ENCODE peak calls at places on chromosomes 1 and 21, in five cellular contexts. One of them, this sample, is unnamed.

GRCh38 chr1:39666772-39667171 is 5.1 kb downstream of the NT5C1A start:
- DNase-seq in NB4: no peak
- DNase-seq in breast epithelium: no peak
- DNase-seq in K562: no peak
- DNase-seq in progenitor cell of endocrine pancreas: no peak
- DNase-seq in this sample: no peak

GRCh38 chr1:21027805-21028204 is 148.9 kb downstream of the EIF4G3 start:
- DNase-seq in NB4: no peak
- DNase-seq in breast epithelium: no peak
- DNase-seq in K562: no peak
- DNase-seq in progenitor cell of endocrine pancreas: no peak
- DNase-seq in this sample: no peak

GRCh38 chr1:59100975-59101374 is 195.9 kb upstream of the FGGY start:
- DNase-seq in NB4: no peak
- DNase-seq in breast epithelium: no peak
- DNase-seq in K562: no peak
- DNase-seq in progenitor cell of endocrine pancreas: no peak
- DNase-seq in this sample: no peak

GRCh38 chr1:79745928-79746327 is 739.4 kb upstream of the ADGRL4 start:
- DNase-seq in NB4: no peak
- DNase-seq in breast epithelium: no peak
- DNase-seq in K562: no peak
- DNase-seq in progenitor cell of endocrine pancreas: no peak
- DNase-seq in this sample: no peak

GRCh38 chr1:204258213-204259115 is 44.7 kb upstream of the GOLT1A start:
- DNase-seq in NB4: peak
- DNase-seq in breast epithelium: no peak
- DNase-seq in K562: peak
- DNase-seq in progenitor cell of endocrine pancreas: peak
- DNase-seq in this sample: no peak

GRCh38 chr1:83028467-83028866 is 970.5 kb downstream of the TTLL7 start:
- DNase-seq in NB4: no peak
- DNase-seq in breast epithelium: no peak
- DNase-seq in K562: no peak
- DNase-seq in progenitor cell of endocrine pancreas: no peak
- DNase-seq in this sample: no peak

GRCh38 chr1:172826096-172826741 is 167.3 kb downstream of the FASLG start:
- DNase-seq in NB4: peak
- DNase-seq in breast epithelium: no peak
- DNase-seq in K562: peak
- DNase-seq in progenitor cell of endocrine pancreas: no peak
- DNase-seq in this sample: no peak

GRCh38 chr1:114152211-114153050 is 1.2 kb downstream of the SYT6 start:
- DNase-seq in NB4: peak
- DNase-seq in breast epithelium: no peak
- DNase-seq in K562: no peak
- DNase-seq in progenitor cell of endocrine pancreas: peak
- DNase-seq in this sample: no peak

GRCh38 chr21:32099812-32100416 is 178.9 kb downstream of the MIS18A start:
- DNase-seq in NB4: peak
- DNase-seq in breast epithelium: no peak
- DNase-seq in K562: no peak
- DNase-seq in progenitor cell of endocrine pancreas: no peak
- DNase-seq in this sample: no peak

GRCh38 chr1:161792740-161793139 is 26.6 kb downstream of the ATF6 start:
- DNase-seq in NB4: peak
- DNase-seq in breast epithelium: no peak
- DNase-seq in K562: peak
- DNase-seq in progenitor cell of endocrine pancreas: no peak
- DNase-seq in this sample: no peak

GRCh38 chr21:39103689-39104088 is 79.6 kb downstream of the PSMG1 start:
- DNase-seq in NB4: no peak
- DNase-seq in breast epithelium: no peak
- DNase-seq in K562: no peak
- DNase-seq in progenitor cell of endocrine pancreas: no peak
- DNase-seq in this sample: no peak

GRCh38 chr1:157515141-157515540 is 37.2 kb downstream of the FCRL5 start:
- DNase-seq in NB4: no peak
- DNase-seq in breast epithelium: no peak
- DNase-seq in K562: no peak
- DNase-seq in progenitor cell of endocrine pancreas: no peak
- DNase-seq in this sample: no peak

GRCh38 chr1:43991476-43992231 is at the start of gene CCDC24:
- DNase-seq in NB4: peak
- DNase-seq in breast epithelium: peak
- DNase-seq in K562: peak
- DNase-seq in progenitor cell of endocrine pancreas: peak
- DNase-seq in this sample: peak

GRCh38 chr1:118992868-118993711 is 4.9 kb upstream of the TBX15 start:
- DNase-seq in NB4: no peak
- DNase-seq in breast epithelium: no peak
- DNase-seq in K562: no peak
- DNase-seq in progenitor cell of endocrine pancreas: no peak
- DNase-seq in this sample: no peak

GRCh38 chr1:35466120-35466519 is 91.1 kb downstream of the KIAA0319L start:
- DNase-seq in NB4: no peak
- DNase-seq in breast epithelium: no peak
- DNase-seq in K562: no peak
- DNase-seq in progenitor cell of endocrine pancreas: no peak
- DNase-seq in this sample: no peak

GRCh38 chr1:171218661-171219060 is 29.6 kb upstream of the FMO1 start:
- DNase-seq in NB4: no peak
- DNase-seq in breast epithelium: no peak
- DNase-seq in K562: no peak
- DNase-seq in progenitor cell of endocrine pancreas: no peak
- DNase-seq in this sample: no peak

GRCh38 chr21:33940164-33940563 is 24.6 kb upstream of the ATP5PO start:
- DNase-seq in NB4: peak
- DNase-seq in breast epithelium: no peak
- DNase-seq in K562: no peak
- DNase-seq in progenitor cell of endocrine pancreas: no peak
- DNase-seq in this sample: no peak

GRCh38 chr1:78839704-78840277 is 166.7 kb downstream of the ADGRL4 start:
- DNase-seq in NB4: peak
- DNase-seq in breast epithelium: no peak
- DNase-seq in K562: peak
- DNase-seq in progenitor cell of endocrine pancreas: peak
- DNase-seq in this sample: no peak

GRCh38 chr1:51344602-51345299 is 14.4 kb upstream of the TTC39A start:
- DNase-seq in NB4: no peak
- DNase-seq in breast epithelium: no peak
- DNase-seq in K562: peak
- DNase-seq in progenitor cell of endocrine pancreas: peak
- DNase-seq in this sample: no peak

DNA sequence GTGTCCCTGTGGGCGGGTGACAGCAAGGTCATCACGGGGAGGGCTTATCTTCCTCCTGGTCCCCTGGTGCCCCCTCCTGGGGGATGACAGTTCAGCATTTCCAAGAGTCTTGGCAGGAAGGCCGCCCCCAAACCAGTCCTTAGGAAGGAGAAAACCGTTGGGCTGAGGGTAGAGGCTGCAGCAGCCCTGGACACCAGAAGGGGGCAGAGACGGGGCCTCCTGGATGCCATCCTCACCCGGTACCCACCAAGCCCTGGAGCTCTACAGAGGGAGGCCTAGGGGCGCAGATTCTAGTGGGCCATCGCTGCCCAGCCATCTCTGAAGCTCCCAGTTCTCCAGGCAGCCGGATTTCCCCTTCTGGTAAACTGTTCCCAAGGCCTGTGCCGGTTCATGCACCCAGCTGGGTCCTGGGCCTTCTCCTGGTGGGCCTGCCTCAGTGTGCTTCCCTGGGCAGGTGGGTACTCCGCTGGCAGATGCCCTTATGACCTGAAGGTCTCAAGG is 14.8 kb upstream of the ZNF669 start:
- DNase-seq in NB4: no peak
- DNase-seq in breast epithelium: no peak
- DNase-seq in K562: peak
- DNase-seq in progenitor cell of endocrine pancreas: no peak
- DNase-seq in this sample: no peak
- TF ChIP-seq CTCF in NB4: no peak
- TF ChIP-seq CTCF in breast epithelium: no peak
- TF ChIP-seq CTCF in K562: peak
- TF ChIP-seq CTCF in progenitor cell of endocrine pancreas: peak
- TF ChIP-seq CTCF in this sample: no peak

DNA sequence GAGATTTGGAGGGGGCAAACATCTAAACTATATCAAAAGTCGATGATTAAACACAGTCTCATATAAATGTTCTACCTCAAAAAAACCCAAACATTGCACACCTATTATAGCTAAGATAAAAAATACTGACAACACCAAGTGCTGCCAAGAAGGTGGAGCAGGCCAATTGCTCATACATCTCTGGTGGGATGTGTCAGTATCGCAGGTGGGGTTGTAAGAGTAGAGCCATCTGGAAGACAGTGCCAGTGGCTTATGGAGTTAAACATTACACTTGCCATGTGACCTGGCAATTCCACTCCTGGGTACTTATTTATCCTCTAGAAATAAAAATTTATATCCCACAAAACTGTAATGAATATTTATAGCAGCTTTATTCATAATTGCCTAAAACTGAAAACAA is 213.4 kb downstream of the DISC1 start:
- DNase-seq in NB4: no peak
- DNase-seq in breast epithelium: no peak
- DNase-seq in K562: no peak
- DNase-seq in progenitor cell of endocrine pancreas: no peak
- DNase-seq in this sample: no peak
- TF ChIP-seq CTCF in NB4: no peak
- TF ChIP-seq CTCF in breast epithelium: no peak
- TF ChIP-seq CTCF in K562: no peak
- TF ChIP-seq CTCF in progenitor cell of endocrine pancreas: no peak
- TF ChIP-seq CTCF in this sample: no peak

GRCh38 chr1:205735218-205735617 is 14.8 kb downstream of the NUCKS1 start:
- DNase-seq in NB4: no peak
- DNase-seq in breast epithelium: no peak
- DNase-seq in K562: no peak
- DNase-seq in progenitor cell of endocrine pancreas: no peak
- DNase-seq in this sample: no peak

GRCh38 chr1:205743977-205744376 is 6.0 kb downstream of the NUCKS1 start:
- DNase-seq in NB4: no peak
- DNase-seq in breast epithelium: no peak
- DNase-seq in K562: no peak
- DNase-seq in progenitor cell of endocrine pancreas: no peak
- DNase-seq in this sample: no peak

GRCh38 chr1:205744403-205744802 is 5.6 kb downstream of the NUCKS1 start:
- DNase-seq in NB4: no peak
- DNase-seq in breast epithelium: no peak
- DNase-seq in K562: no peak
- DNase-seq in progenitor cell of endocrine pancreas: no peak
- DNase-seq in this sample: no peak

GRCh38 chr1:205741681-205742080 is 8.3 kb downstream of the NUCKS1 start:
- DNase-seq in NB4: no peak
- DNase-seq in breast epithelium: no peak
- DNase-seq in K562: no peak
- DNase-seq in progenitor cell of endocrine pancreas: no peak
- DNase-seq in this sample: no peak

GRCh38 chr1:205739348-205740160 is 10.4 kb downstream of the NUCKS1 start:
- DNase-seq in NB4: peak
- DNase-seq in breast epithelium: no peak
- DNase-seq in K562: no peak
- DNase-seq in progenitor cell of endocrine pancreas: no peak
- DNase-seq in this sample: no peak
- TF ChIP-seq CTCF in NB4: no peak
- TF ChIP-seq CTCF in breast epithelium: no peak
- TF ChIP-seq CTCF in K562: peak
- TF ChIP-seq CTCF in progenitor cell of endocrine pancreas: no peak
- TF ChIP-seq CTCF in this sample: no peak

DNA sequence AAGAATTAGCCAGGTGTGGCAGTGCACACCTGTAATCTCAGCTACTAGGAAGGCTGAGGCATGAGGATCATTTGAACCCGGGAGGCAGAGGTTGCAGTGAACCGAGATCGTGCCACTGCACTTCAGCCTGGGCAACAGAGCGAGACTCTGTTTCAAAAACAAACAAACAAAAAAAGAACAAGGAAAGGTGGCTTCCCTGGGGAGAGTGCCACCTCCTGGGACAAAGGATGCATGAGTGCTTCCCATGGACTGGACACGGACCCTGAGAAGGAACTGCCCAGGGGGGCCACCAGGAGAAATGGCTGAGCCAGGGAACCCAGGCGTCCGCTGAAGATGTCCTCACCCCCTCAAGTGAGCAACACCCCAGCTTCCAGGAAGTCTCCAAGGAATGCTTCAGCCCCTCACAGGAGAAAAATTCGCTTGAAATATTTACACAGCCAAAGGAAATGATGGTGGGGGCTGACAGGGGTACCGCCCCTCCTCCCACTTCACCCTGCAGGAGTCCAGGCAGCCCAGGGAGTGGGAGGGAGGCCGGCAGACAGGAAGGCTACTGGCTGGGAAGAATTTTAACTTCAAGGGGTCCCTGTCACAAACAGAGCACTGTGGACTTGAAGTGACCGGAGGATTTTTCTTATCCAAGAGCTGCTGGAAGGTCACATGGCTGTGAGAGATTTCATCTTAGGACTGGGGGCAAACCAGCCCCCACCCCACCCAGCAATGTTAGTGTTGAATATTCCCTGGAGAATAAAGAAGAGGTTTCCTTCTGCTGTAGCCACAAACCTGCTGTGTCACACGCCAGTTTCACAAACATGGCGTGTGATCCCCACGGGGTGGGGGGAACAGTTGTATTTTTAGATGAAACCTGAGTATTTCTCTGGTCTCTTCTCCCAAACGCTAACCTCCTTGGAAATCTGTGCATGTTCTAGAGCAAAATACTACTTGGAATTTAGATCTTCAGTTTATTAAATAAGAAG is 90.8 kb upstream of the SLC25A33 start:
- DNase-seq in NB4: peak
- DNase-seq in breast epithelium: no peak
- DNase-seq in K562: no peak
- DNase-seq in progenitor cell of endocrine pancreas: no peak
- DNase-seq in this sample: no peak
- TF ChIP-seq CTCF in NB4: no peak
- TF ChIP-seq CTCF in breast epithelium: no peak
- TF ChIP-seq CTCF in K562: no peak
- TF ChIP-seq CTCF in progenitor cell of endocrine pancreas: no peak
- TF ChIP-seq CTCF in this sample: no peak

DNA sequence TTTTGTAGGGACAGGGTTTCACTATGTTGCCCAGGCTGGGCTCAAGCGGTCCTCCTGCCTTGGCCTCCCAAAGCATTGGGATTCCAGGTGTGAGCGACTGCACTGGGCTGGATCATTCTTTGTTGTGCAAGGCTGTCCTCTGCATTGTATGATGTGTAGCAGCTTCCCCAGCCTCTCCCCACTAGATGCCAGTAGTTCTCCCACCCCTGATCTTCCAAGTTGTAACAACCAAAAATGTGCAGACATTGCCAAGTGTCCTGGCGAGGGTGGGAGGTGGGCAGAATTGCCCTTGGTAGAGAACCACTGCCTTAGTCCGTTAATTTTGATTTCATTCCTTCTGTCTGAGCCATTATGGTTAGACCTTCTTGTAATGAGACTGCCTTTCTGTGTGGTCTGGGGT is 7.2 kb downstream of the GALNT2 start:
- DNase-seq in NB4: no peak
- DNase-seq in breast epithelium: no peak
- DNase-seq in K562: no peak
- DNase-seq in progenitor cell of endocrine pancreas: no peak
- DNase-seq in this sample: no peak
- TF ChIP-seq CTCF in NB4: no peak
- TF ChIP-seq CTCF in breast epithelium: no peak
- TF ChIP-seq CTCF in K562: peak
- TF ChIP-seq CTCF in progenitor cell of endocrine pancreas: no peak
- TF ChIP-seq CTCF in this sample: no peak